ENCODE peak calls at places on chromosomes 4 and X, in seven cellular contexts. Q, S, L, R, J, E and N are unnamed samples.

GRCh38 chrX:14529288-14529989 is at the start of gene GLRA2:
- DNase-seq in Q (peak; percentile 39), S (peak; percentile 36), L (peak; percentile 24), R (no peak), J (peak; percentile 27), E (no peak), N (no peak)

GRCh38 chrX:32673193-32673592 is 538.2 kb downstream of the DMD start:
- DNase-seq in Q (no peak), S (no peak), L (no peak), R (peak; percentile 6), J (no peak), E (no peak), N (no peak)

GRCh38 chrX:50978920-50979660 is 68.6 kb downstream of the BMP15 start:
- DNase-seq in Q (no peak), S (no peak), L (no peak), R (no peak), J (no peak), E (no peak), N (no peak)

GRCh38 chrX:114134465-114134864 is 449.4 kb upstream of the HTR2C start:
- DNase-seq in Q (no peak), S (peak; percentile 0), L (no peak), R (no peak), J (no peak), E (peak; percentile 41), N (no peak)

GRCh38 chrX:154123241-154124219 is 20.5 kb upstream of the OPN1LW start:
- DNase-seq in Q (no peak), S (no peak), L (peak; percentile 62), R (no peak), J (peak; percentile 8), E (no peak), N (no peak)

GRCh38 chrX:129632443-129632842 is 22.3 kb downstream of the APLN start:
- DNase-seq in Q (peak; percentile 46), S (peak; percentile 18), L (no peak), R (no peak), J (peak; percentile 15), E (peak; percentile 48), N (no peak)

GRCh38 chr4:105765690-105766407 is 57.3 kb downstream of the GSTCD start:
- DNase-seq in Q (no peak), S (peak; percentile 90), L (no peak), R (no peak), J (peak; percentile 86), E (peak; percentile 90), N (no peak)

GRCh38 chr4:151743894-151744293 is 16.9 kb downstream of the GATB start:
- DNase-seq in Q (no peak), S (no peak), L (no peak), R (no peak), J (no peak), E (no peak), N (no peak)

GRCh38 chr4:17469931-17470674 is 41.8 kb downstream of the QDPR start:
- DNase-seq in Q (no peak), S (peak; percentile 26), L (no peak), R (no peak), J (no peak), E (no peak), N (no peak)

GRCh38 chrX:24468245-24468644 is 3.2 kb downstream of the PDK3 start:
- DNase-seq in Q (no peak), S (no peak), L (no peak), R (no peak), J (no peak), E (no peak), N (no peak)

GRCh38 chrX:34880656-34881055 is 61.9 kb upstream of the FAM47B start:
- DNase-seq in Q (no peak), S (peak; percentile 75), L (no peak), R (no peak), J (no peak), E (peak; percentile 81), N (no peak)

GRCh38 chr4:100786481-100786880 is 268.7 kb upstream of the EMCN start:
- DNase-seq in Q (no peak), S (no peak), L (no peak), R (no peak), J (no peak), E (no peak), N (no peak)

GRCh38 chr4:1075809-1076524 is 37.4 kb downstream of the RNF212 start:
- DNase-seq in Q (no peak), S (no peak), L (no peak), R (no peak), J (no peak), E (peak; percentile 53), N (no peak)

GRCh38 chr4:109969909-109970308 is 57.2 kb downstream of the EGF start:
- DNase-seq in Q (no peak), S (no peak), L (no peak), R (no peak), J (no peak), E (no peak), N (no peak)

GRCh38 chrX:50180073-50180940 is 20.5 kb downstream of the AKAP4 start:
- DNase-seq in Q (no peak), S (no peak), L (no peak), R (no peak), J (no peak), E (no peak), N (no peak)

GRCh38 chr4:169089004-169089403 is 78.9 kb upstream of the CBR4 start:
- DNase-seq in Q (no peak), S (no peak), L (no peak), R (no peak), J (no peak), E (no peak), N (no peak)

GRCh38 chr4:163744861-163745260 is 250.4 kb downstream of the TMA16 start:
- DNase-seq in Q (no peak), S (no peak), L (no peak), R (peak; percentile 53), J (no peak), E (no peak), N (no peak)

GRCh38 chr4:113248320-113248719 is 198.9 kb downstream of the ANK2 start:
- DNase-seq in Q (no peak), S (no peak), L (no peak), R (no peak), J (no peak), E (no peak), N (no peak)
- TF ChIP-seq CTCF in Q (no peak), S (no peak), L (no peak), R (no peak), J (peak; percentile 29), E (no peak), N (peak; percentile 33)

DNA sequence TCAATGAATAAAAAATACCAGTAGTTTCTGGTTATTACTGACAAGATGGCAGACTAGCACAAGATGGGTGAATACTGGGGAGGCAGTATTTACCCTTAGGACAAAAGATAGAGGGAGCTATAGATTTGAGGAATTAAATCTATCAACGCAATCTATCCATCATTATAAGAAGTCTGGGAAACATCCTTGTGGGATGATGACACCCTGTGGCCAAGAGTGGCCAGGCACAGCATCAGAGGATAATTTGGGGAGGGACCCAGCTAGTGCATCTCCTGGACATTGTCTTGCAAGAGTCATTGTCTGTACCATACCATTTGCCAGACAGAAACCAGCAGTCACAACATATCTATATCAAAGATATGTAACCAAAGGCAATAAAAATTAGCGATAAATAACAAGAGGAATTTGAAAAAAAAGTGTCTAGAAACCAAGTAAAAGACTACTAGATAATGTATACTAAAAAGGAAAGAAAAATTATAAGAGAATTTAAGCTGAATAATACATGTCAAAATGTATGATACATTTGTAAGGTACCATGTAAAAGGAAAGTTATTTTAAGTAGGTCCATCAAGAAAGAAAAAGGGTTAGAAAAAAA is 22.9 kb downstream of the KCTD8 start:
- DNase-seq in Q (no peak), S (no peak), L (no peak), R (no peak), J (no peak), E (peak; percentile 32), N (no peak)
- TF ChIP-seq CTCF in Q (no peak), S (no peak), L (no peak), R (no peak), J (peak; percentile 51), E (peak; percentile 73), N (peak; percentile 67)

GRCh38 chrX:136272325-136272724 is 21.1 kb upstream of the MAP7D3 start:
- DNase-seq in Q (no peak), S (peak; percentile 29), L (no peak), R (no peak), J (no peak), E (no peak), N (no peak)
- TF ChIP-seq CTCF in Q (no peak), S (peak; percentile 15), L (no peak), R (no peak), J (peak; percentile 30), E (peak; percentile 17), N (peak; percentile 48)

DNA sequence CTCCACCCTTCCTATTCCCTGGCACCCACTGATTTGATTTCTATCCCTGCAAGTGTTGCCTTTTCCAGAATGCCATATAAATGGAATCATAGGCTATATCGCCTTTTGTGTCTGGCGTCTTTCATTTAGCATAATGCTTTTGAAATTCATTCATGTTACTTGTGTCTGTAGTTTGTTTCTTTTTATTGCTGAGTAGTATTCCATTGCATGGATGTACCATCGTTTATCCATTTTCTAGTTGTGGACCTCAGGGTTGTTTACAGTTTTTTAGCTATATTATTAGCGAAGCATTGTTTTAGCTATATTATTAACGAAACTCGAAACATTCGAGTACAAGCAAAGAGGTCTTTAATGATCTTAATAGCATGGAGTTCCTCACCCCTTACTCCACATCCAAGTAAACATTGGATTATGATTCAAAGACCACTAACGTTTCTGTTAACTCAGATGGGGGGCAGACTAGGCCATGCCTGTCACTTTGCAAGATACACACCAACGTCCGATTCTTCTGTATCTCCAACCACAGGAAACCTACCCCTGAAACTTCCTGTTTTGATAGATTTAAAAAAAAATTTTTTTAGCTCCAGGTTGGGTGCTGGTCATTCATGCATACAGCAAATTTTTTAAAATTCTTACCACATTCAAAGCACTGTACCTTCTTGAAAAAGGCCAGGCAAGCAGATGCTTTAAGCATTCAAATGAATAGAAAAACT is 1.1 kb downstream of the DCK start:
- DNase-seq in Q (no peak), S (no peak), L (no peak), R (peak; percentile 30), J (no peak), E (no peak), N (no peak)
- TF ChIP-seq CTCF in Q (no peak), S (no peak), L (no peak), R (no peak), J (no peak), E (no peak), N (no peak)

GRCh38 chr4:115790812-115791211 is 677.4 kb upstream of the NDST4 start:
- DNase-seq in Q (no peak), S (no peak), L (no peak), R (no peak), J (no peak), E (no peak), N (no peak)
- TF ChIP-seq CTCF in Q (no peak), S (no peak), L (no peak), R (no peak), J (no peak), E (no peak), N (peak; percentile 65)